ENCODE peak calls at places on chromosomes 4 and X, in eight cellular contexts. P, N, L, T, Y, D, X and S are unnamed samples.

GRCh38 chr4:38313175-38313574 is 350.8 kb upstream of the KLF3 start:
- DNase-seq in N (peak), Y (no peak), L (no peak), T (no peak), X (no peak), P (no peak), D (no peak), S (no peak)

GRCh38 chrX:38561951-38562719 is 793 bp downstream of the TSPAN7 start:
- DNase-seq in T (peak), P (no peak), X (no peak), N (no peak), Y (no peak), L (no peak), D (peak), S (peak)

GRCh38 chrX:100410083-100410590 is at the start of gene PCDH19:
- DNase-seq in P (peak), T (peak), L (peak), N (peak), Y (peak), D (peak), X (peak), S (peak)

GRCh38 chr4:132195181-132195580 is 953.9 kb upstream of the PCDH10 start:
- DNase-seq in D (no peak), L (no peak), Y (no peak), T (no peak), X (peak), P (no peak), N (no peak), S (no peak)

GRCh38 chr4:40916880-40917279 is 167.1 kb downstream of the NSUN7 start:
- DNase-seq in N (peak), L (no peak), P (peak), X (no peak), T (no peak), D (peak), Y (peak), S (no peak)

GRCh38 chr4:960140-960735 is 13.1 kb downstream of the DGKQ start:
- DNase-seq in Y (no peak), P (no peak), N (no peak), D (no peak), L (no peak), T (peak), X (no peak), S (no peak)

GRCh38 chr4:167890226-167890625 is 202.1 kb upstream of the ANXA10 start:
- DNase-seq in T (no peak), X (no peak), D (no peak), P (no peak), L (no peak), N (no peak), Y (no peak), S (no peak)

GRCh38 chr4:84091266-84091665 is 407.8 kb downstream of the NKX6-1 start:
- DNase-seq in N (no peak), P (no peak), D (no peak), Y (no peak), T (no peak), L (no peak), X (no peak), S (no peak)

GRCh38 chrX:144566592-144566991 is 680.7 kb upstream of the SPANXN1 start:
- DNase-seq in D (no peak), T (no peak), L (no peak), X (no peak), N (no peak), Y (no peak), P (no peak), S (no peak)

GRCh38 chrX:30248854-30249253 is 1.9 kb downstream of the MAGEB1 start:
- DNase-seq in P (no peak), N (no peak), X (no peak), T (no peak), Y (no peak), D (no peak), L (no peak), S (no peak)

GRCh38 chr4:148447672-148448071 is 5.5 kb upstream of the NR3C2 start:
- DNase-seq in P (no peak), N (no peak), X (no peak), Y (no peak), L (no peak), D (no peak), T (no peak), S (no peak)

GRCh38 chrX:25010784-25011588 is 4.8 kb downstream of the ARX start:
- DNase-seq in Y (no peak), L (no peak), P (no peak), D (no peak), N (no peak), X (no peak), T (no peak), S (no peak)

GRCh38 chr4:7074423-7074822 is 6.6 kb upstream of the GRPEL1 start:
- DNase-seq in L (no peak), Y (peak), D (no peak), X (no peak), N (no peak), P (peak), T (peak), S (no peak)

GRCh38 chrX:115960440-115961084 is 210.0 kb upstream of the AGTR2 start:
- DNase-seq in L (peak), P (peak), N (no peak), Y (no peak), T (no peak), D (no peak), X (no peak), S (no peak)

GRCh38 chr4:86685401-86685800 is 91.3 kb downstream of the PTPN13 start:
- DNase-seq in P (peak), X (peak), N (no peak), L (no peak), Y (peak), D (no peak), T (no peak), S (no peak)

GRCh38 chrX:149818652-149819051 is 36.9 kb downstream of the MAGEA9 start:
- DNase-seq in N (no peak), L (no peak), P (no peak), D (no peak), Y (no peak), X (peak), T (no peak), S (no peak)

GRCh38 chrX:54825716-54826428 is 18.3 kb downstream of the MAGED2 start:
- DNase-seq in Y (no peak), L (no peak), X (no peak), N (no peak), T (no peak), P (peak), D (no peak), S (no peak)

GRCh38 chr4:153781717-153782416 is 7.0 kb downstream of the SFRP2 start:
- DNase-seq in T (no peak), P (no peak), X (peak), D (no peak), L (no peak), N (no peak), Y (peak), S (no peak)

GRCh38 chr4:18314731-18315130 is 293.2 kb upstream of the LCORL start:
- DNase-seq in D (no peak), P (no peak), T (no peak), X (no peak), L (no peak), Y (no peak), N (no peak), S (no peak)

GRCh38 chr4:184845367-184846011 is 19.7 kb upstream of the ACSL1 start:
- DNase-seq in T (no peak), L (peak), Y (peak), P (no peak), D (no peak), N (no peak), X (peak), S (no peak)

GRCh38 chrX:81348388-81348787 is 146.5 kb downstream of the SH3BGRL start:
- DNase-seq in L (no peak), T (no peak), N (no peak), P (no peak), X (no peak), D (no peak), Y (no peak), S (no peak)

GRCh38 chrX:106696502-106696901 is 30.0 kb upstream of the RNF128 start:
- DNase-seq in L (no peak), D (no peak), Y (no peak), T (no peak), P (no peak), N (no peak), X (no peak), S (no peak)
- TF ChIP-seq CTCF in L (no peak), D (no peak), Y (no peak), T (no peak), P (no peak), N (no peak), X (no peak), S (no peak)

DNA sequence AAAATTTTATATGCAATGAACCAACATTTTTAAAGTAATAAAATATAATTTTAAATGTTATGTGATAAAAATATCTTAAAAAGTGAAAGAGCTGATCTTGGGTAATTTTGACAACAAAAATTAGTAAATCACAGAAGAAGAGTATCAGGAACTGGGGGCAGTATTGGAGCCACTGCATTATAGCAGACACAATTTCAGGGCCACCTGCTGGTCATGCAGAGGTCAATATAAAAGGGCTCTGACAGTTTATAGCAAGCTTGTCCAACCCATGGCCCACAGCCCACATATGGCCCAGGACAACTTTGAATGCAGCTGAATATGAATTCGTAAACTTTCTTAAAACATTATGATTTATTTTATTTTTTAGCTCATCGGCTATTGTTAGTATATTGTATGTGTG is 13.0 kb upstream of the LEF1 start:
- DNase-seq in X (no peak), L (no peak), T (no peak), Y (no peak), N (no peak), P (no peak), D (no peak), S (no peak)
- TF ChIP-seq CTCF in X (no peak), L (no peak), T (no peak), Y (peak), N (no peak), P (peak), D (peak), S (no peak)

GRCh38 chrX:131821945-131822622 is 201.0 kb upstream of the STK26 start:
- DNase-seq in X (peak), D (no peak), T (no peak), P (peak), N (peak), L (no peak), Y (no peak), S (no peak)
- TF ChIP-seq CTCF in X (no peak), D (no peak), T (no peak), P (no peak), N (no peak), L (no peak), Y (no peak), S (no peak)

GRCh38 chrX:56025872-56026571 is 206.1 kb upstream of the KLF8 start:
- DNase-seq in P (peak), T (no peak), D (no peak), X (no peak), N (no peak), Y (no peak), L (no peak), S (no peak)
- TF ChIP-seq CTCF in P (no peak), T (no peak), D (no peak), X (no peak), N (no peak), Y (no peak), L (no peak), S (no peak)

GRCh38 chrX:26558719-26559386 is 342.9 kb downstream of the MAGEB5 start:
- DNase-seq in X (no peak), Y (no peak), D (no peak), P (no peak), N (no peak), T (peak), L (no peak), S (no peak)
- TF ChIP-seq CTCF in X (no peak), Y (no peak), D (no peak), P (no peak), N (no peak), T (no peak), L (no peak), S (no peak)

GRCh38 chr4:112348488-112349158 is 51.5 kb downstream of the ALPK1 start:
- DNase-seq in P (peak), L (no peak), T (no peak), D (no peak), N (no peak), X (peak), Y (peak), S (no peak)
- TF ChIP-seq CTCF in P (no peak), L (no peak), T (no peak), D (no peak), N (no peak), X (peak), Y (peak), S (no peak)

DNA sequence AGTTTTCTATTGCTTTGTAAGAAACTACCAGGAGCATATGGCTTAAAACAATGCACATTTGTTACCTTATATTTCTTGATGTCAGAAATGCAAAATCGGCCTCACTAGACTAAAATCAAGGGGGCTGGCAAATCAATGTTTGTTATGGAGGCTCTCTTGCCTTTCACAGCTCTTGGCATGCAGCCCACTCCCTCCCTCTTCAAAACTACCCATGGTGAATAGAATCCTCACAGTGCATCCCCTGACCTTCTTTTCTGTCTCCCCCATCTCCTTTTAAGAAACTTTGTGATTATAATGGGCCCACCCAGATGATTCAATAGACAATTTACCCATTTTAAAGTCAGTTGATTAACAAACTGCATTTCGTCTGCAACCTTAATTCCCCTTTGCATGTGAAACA is 184.0 kb downstream of the PCDH7 start:
- DNase-seq in L (no peak), N (no peak), P (no peak), Y (no peak), D (no peak), X (no peak), T (no peak), S (no peak)
- TF ChIP-seq CTCF in L (no peak), N (no peak), P (no peak), Y (no peak), D (no peak), X (no peak), T (no peak), S (no peak)

DNA sequence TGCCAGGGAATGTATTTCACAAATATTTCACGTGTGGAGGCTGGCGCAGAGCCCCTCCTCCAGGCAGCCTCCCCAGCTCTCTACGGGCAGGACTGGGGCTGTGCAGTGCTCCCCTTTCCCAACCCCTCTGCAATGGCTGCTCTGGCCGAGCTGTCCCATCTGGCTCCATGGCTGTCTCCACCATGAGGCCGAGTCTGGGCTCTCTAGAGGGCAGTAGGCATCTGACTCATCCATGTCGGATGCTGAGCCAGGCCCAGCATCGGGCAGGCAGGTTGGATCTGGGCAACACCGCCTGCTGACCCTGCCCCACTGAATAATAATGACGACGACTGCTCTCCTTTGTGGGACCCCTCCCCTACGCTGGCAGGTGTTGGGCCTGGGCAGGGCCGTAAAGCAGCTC is 11.0 kb upstream of the SH3TC1 start:
- DNase-seq in Y (no peak), P (peak), L (peak), T (peak), N (no peak), D (no peak), X (no peak), S (no peak)
- TF ChIP-seq CTCF in Y (peak), P (no peak), L (no peak), T (no peak), N (no peak), D (no peak), X (no peak), S (no peak)

DNA sequence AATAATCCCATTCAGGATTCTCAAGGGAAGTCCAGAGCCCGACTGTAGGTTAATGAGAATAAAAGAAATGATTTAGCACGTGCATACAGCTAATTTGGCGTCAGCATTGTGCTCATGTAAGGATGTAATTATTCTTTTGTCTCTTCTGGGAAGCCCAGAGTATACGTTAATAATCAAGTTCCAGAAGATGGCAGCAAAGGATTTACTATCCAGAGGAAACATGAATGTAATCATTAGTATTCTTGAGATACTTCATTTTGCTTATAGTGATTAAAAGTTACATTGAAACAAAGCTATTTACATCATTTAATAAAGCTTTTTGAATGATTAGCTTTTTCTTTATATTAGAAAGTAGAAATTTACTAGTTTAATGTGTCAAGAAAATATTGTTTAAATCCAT is 27.1 kb upstream of the MAP9 start:
- DNase-seq in X (peak), N (no peak), Y (peak), P (peak), L (peak), D (no peak), T (no peak), S (no peak)
- TF ChIP-seq CTCF in X (peak), N (no peak), Y (peak), P (peak), L (no peak), D (no peak), T (no peak), S (no peak)